ENCODE peak calls at places on chromosomes 7 and 10, in five cellular contexts. Z is A673; H is transverse colon; X is PC-9; G is CD8-positive, alpha-beta memory T cell. O is an unnamed sample. For H3K4me1 and H3K27me3, the result is how much of the 10 kb centered on the place peaks cover.

GRCh38 chr7:150367187-150367510 is 1.5 kb upstream of the REPIN1 start:
- DNase-seq in G (no peak), Z (no peak), X (no peak), H (no peak), O (no peak)

GRCh38 chr7:124152859-124153692 is 120.2 kb upstream of the TMEM229A start:
- DNase-seq in G (no peak), X (peak), Z (peak), H (no peak), O (peak)

GRCh38 chr10:118405933-118406332 is 63.8 kb upstream of the FAM204A start:
- DNase-seq in X (no peak), G (no peak), Z (no peak), H (no peak), O (no peak)

GRCh38 chr10:8873310-8873709 is 818.8 kb downstream of the GATA3 start:
- DNase-seq in X (no peak), G (no peak), Z (peak), H (no peak), O (no peak)

GRCh38 chr10:112723876-112724275 is 226.2 kb upstream of the TCF7L2 start:
- DNase-seq in G (no peak), X (no peak), H (no peak), Z (no peak), O (no peak)

GRCh38 chr7:157874870-157875229 is 538.0 kb downstream of the DNAJB6 start:
- DNase-seq in Z (no peak), H (no peak), G (peak), X (no peak), O (no peak)

GRCh38 chr10:116688241-116688711 is 54.1 kb downstream of the HSPA12A start:
- DNase-seq in H (no peak), X (no peak), Z (no peak), G (no peak), O (no peak)

GRCh38 chr10:49419005-49419404 is 23.1 kb upstream of the DRGX start:
- DNase-seq in G (no peak), H (no peak), Z (no peak), X (peak), O (no peak)

GRCh38 chr10:78433722-78434535 is 400.3 kb downstream of the RPS24 start:
- DNase-seq in Z (no peak), G (no peak), X (no peak), H (no peak), O (no peak)

GRCh38 chr7:18040196-18040595 is 12.6 kb upstream of the PRPS1L1 start:
- DNase-seq in X (no peak), Z (no peak), G (no peak), H (no peak), O (no peak)

GRCh38 chr7:55366461-55367138 is 1.5 kb downstream of the LANCL2 start:
- DNase-seq in H (no peak), Z (peak), G (no peak), X (peak), O (no peak)

GRCh38 chr7:20164420-20165145 is 52.6 kb downstream of the MACC1 start:
- DNase-seq in Z (no peak), G (no peak), X (no peak), H (no peak), O (no peak)

GRCh38 chr7:138898255-138898654 is 82.9 kb downstream of the KIAA1549 start:
- DNase-seq in G (peak), Z (no peak), H (no peak), X (no peak), O (no peak)

GRCh38 chr10:90373911-90374310 is 483.9 kb downstream of the HTR7 start:
- DNase-seq in X (no peak), Z (no peak), H (no peak), G (no peak), O (no peak)

GRCh38 chr7:52410032-52410431 is 625.4 kb upstream of the POM121L12 start:
- DNase-seq in H (no peak), G (no peak), Z (no peak), X (no peak), O (no peak)

GRCh38 chr7:2711895-2712675 is 24.1 kb downstream of the AMZ1 start:
- DNase-seq in G (no peak), H (no peak), Z (no peak), X (no peak), O (no peak)

GRCh38 chr7:22443370-22444180 is 56.4 kb downstream of the STEAP1B start:
- DNase-seq in X (peak), Z (no peak), G (no peak), H (peak), O (no peak)

GRCh38 chr7:120709931-120710330 is 148.0 kb downstream of the TSPAN12 start:
- DNase-seq in H (no peak), Z (peak), G (no peak), X (no peak), O (no peak)

GRCh38 chr7:45663167-45663921 is 89.2 kb downstream of the ADCY1 start:
- DNase-seq in H (peak), X (peak), Z (no peak), G (no peak), O (no peak)

GRCh38 chr7:29495618-29496017 is 68.0 kb upstream of the PRR15 start:
- DNase-seq in X (no peak), G (no peak), Z (no peak), H (no peak), O (no peak)

GRCh38 chr7:46173526-46174191 is 252.6 kb upstream of the IGFBP3 start:
- DNase-seq in G (no peak), Z (no peak), H (no peak), X (no peak), O (no peak)

GRCh38 chr10:119413738-119414611 is 128.5 kb downstream of the RGS10 start:
- DNase-seq in G (no peak), Z (no peak), H (peak), X (no peak), O (no peak)

GRCh38 chr10:61159253-61159652 is 215.3 kb upstream of the RHOBTB1 start:
- DNase-seq in H (no peak), G (no peak), X (no peak), Z (peak), O (peak)

GRCh38 chr7:133330085-133330484 is 77.2 kb downstream of the EXOC4 start:
- DNase-seq in G (no peak), X (no peak), Z (no peak), H (no peak), O (no peak)

GRCh38 chr7:2471396-2471795 is 4.8 kb downstream of the GRIFIN start:
- DNase-seq in H (no peak), G (no peak), Z (peak), X (no peak), O (peak)

GRCh38 chr10:75358835-75359421 is 42.6 kb downstream of the ZNF503 start:
- DNase-seq in X (peak), H (no peak), Z (no peak), G (no peak), O (no peak)

GRCh38 chr10:119263966-119264621 is 56.7 kb downstream of the GRK5 start:
- DNase-seq in X (no peak), G (no peak), Z (no peak), H (no peak), O (no peak)

GRCh38 chr7:3415730-3416366 is 114.8 kb downstream of the SDK1 start:
- DNase-seq in Z (no peak), H (no peak), G (no peak), X (no peak), O (no peak)

GRCh38 chr10:100341953-100342626 is 4.9 kb upstream of the SCD start:
- DNase-seq in G (peak), Z (peak), H (peak), X (peak), O (peak)

GRCh38 chr7:41384418-41384817 is 318.5 kb downstream of the INHBA start:
- DNase-seq in G (no peak), X (no peak), Z (no peak), H (no peak), O (no peak)

DNA sequence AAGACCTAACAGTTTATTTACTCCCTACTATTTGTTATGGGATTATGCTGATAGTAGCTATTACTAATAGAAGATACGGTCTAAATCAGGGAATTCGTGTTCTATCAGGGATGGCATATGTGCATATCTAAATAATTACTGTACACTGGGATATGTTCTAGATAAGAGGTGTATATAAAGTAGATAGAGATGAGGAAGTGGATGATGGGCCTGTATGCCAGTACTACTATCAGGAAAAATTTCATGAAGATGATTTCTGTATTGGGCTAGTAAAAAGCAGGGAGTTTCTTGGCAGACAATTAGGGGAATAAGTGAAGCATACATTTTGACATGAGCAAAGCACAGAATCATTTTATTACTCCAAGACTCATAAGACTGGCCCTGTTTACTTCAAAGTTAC is 26.2 kb downstream of the PTPN12 start:
- DNase-seq in Z (no peak), X (no peak), H (no peak), G (no peak), O (no peak)
- H3K4me1 ChIP-seq in Z (under half), X (under half), H (under half), G (under half), O (under half)

GRCh38 chr7:69595415-69595814 is 2.9 kb upstream of the AUTS2 start:
- DNase-seq in H (no peak), Z (no peak), G (no peak), X (no peak), O (no peak)
- H3K27me3 ChIP-seq in H (under half), Z (under half), G (under half), X (under half), O (under half)

GRCh38 chr7:12721286-12721830 is 33.9 kb downstream of the ARL4A start:
- DNase-seq in G (no peak), H (no peak), X (no peak), Z (no peak), O (no peak)

GRCh38 chr7:12719141-12719919 is 31.9 kb downstream of the ARL4A start:
- DNase-seq in G (no peak), X (no peak), Z (peak), H (no peak), O (no peak)

GRCh38 chr7:12722136-12722535 is 34.7 kb downstream of the ARL4A start:
- DNase-seq in Z (no peak), H (no peak), G (no peak), X (no peak), O (no peak)

GRCh38 chr7:12722720-12723241 is 35.3 kb downstream of the ARL4A start:
- DNase-seq in Z (no peak), X (no peak), H (no peak), G (no peak), O (no peak)

DNA sequence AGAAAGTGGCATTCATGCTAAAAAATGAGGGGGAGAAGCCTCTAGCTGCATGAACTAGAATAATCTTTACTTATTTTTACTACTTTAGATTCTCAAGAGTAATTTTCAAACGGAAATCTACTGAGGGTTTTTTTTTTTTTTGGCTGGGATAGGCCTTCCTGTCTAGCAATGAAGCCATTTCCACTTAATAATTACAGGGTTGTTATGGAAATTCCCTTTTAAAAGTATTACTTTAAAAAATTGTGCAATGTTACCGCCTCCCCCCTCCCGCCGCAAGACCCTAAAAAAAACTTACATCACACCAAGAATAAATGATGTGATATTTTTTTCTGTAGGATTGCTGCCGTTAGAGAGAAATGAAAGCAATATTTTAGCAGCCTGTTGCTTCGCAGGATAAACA is 32.5 kb downstream of the ARL4A start:
- DNase-seq in Z (peak), G (no peak), H (no peak), X (no peak), O (no peak)
- H3K4me1 ChIP-seq in Z (half or more), G (under half), H (under half), X (under half), O (under half)

GRCh38 chr7:23475579-23475844 is 5.2 kb upstream of the IGF2BP3 start:
- DNase-seq in H (no peak), Z (no peak), G (no peak), X (no peak), O (no peak)
- H3K27me3 ChIP-seq in H (half or more), Z (under half), G (half or more), X (under half), O (half or more)